ENCODE peak calls at places on chromosome 4, in nine cellular contexts. A is T-helper 2 cell, J is NCI-H774, D is PC-3, P is LoVo, U is bronchial epithelial cell, C is ELR, W is right cardiac atrium, N is AG09319. G is an unnamed sample.

GRCh38 chr4:170089743-170090666 is at the start of gene AADAT:
- DNase-seq in A (no peak), N (peak; percentile 45), U (peak; percentile 27), W (peak; percentile 90), D (peak; percentile 69), J (peak; percentile 61), P (peak; percentile 83), C (peak; percentile 87), G (peak; percentile 68)

GRCh38 chr4:174475528-174475927 is 46.8 kb downstream of the HPGD start:
- DNase-seq in P (no peak), J (no peak), D (no peak), N (no peak), C (no peak), U (no peak), A (no peak), W (no peak), G (no peak)

GRCh38 chr4:80196259-80197131 is 808 bp upstream of the PRDM8 start:
- DNase-seq in A (no peak), U (no peak), W (peak; percentile 39), J (no peak), C (no peak), N (no peak), D (no peak), P (no peak), G (no peak)

GRCh38 chr4:73735231-73735630 is 5.1 kb upstream of the CXCL8 start:
- DNase-seq in J (no peak), W (no peak), A (no peak), U (peak; percentile 63), D (peak; percentile 86), P (no peak), N (no peak), C (peak; percentile 90), G (peak; percentile 75)

GRCh38 chr4:73439445-73439844 is 3.4 kb downstream of the AFP start:
- DNase-seq in N (no peak), P (no peak), A (no peak), D (no peak), J (no peak), U (no peak), C (no peak), W (no peak), G (no peak)

GRCh38 chr4:100569196-100569595 is 51.4 kb upstream of the EMCN start:
- DNase-seq in U (no peak), W (no peak), N (no peak), A (no peak), C (no peak), P (no peak), J (no peak), D (no peak), G (no peak)

GRCh38 chr4:20454440-20455037 is 202.8 kb downstream of the SLIT2 start:
- DNase-seq in N (no peak), A (no peak), J (no peak), W (no peak), U (no peak), P (no peak), D (no peak), C (no peak), G (no peak)

GRCh38 chr4:74338792-74339333 is 26.1 kb upstream of the EREG start:
- DNase-seq in D (no peak), W (no peak), J (no peak), P (no peak), U (no peak), C (no peak), A (no peak), N (no peak), G (peak; percentile 20)

GRCh38 chr4:39469429-39470077 is 10.7 kb downstream of the LIAS start:
- DNase-seq in W (no peak), C (peak; percentile 89), J (peak; percentile 45), A (no peak), P (peak; percentile 81), D (peak; percentile 85), N (peak; percentile 64), U (peak; percentile 72), G (peak; percentile 73)

GRCh38 chr4:107034982-107035710 is 967 bp downstream of the DKK2 start:
- DNase-seq in D (no peak), C (peak; percentile 48), W (peak; percentile 57), P (no peak), A (no peak), U (no peak), J (no peak), N (no peak), G (no peak)

GRCh38 chr4:76993787-76994641 is 44.5 kb downstream of the SEPTIN11 start:
- DNase-seq in U (no peak), J (no peak), A (peak; percentile 6), P (no peak), N (no peak), W (no peak), C (no peak), D (no peak), G (no peak)

GRCh38 chr4:185304541-185304940 is 91.2 kb downstream of the LRP2BP start:
- DNase-seq in A (no peak), U (no peak), N (no peak), P (no peak), W (no peak), J (no peak), D (no peak), C (no peak), G (no peak)

GRCh38 chr4:93184093-93184492 is 644.5 kb upstream of the ATOH1 start:
- DNase-seq in U (peak; percentile 27), C (no peak), W (no peak), D (no peak), N (no peak), A (no peak), J (peak; percentile 28), P (no peak), G (no peak)

GRCh38 chr4:130479674-130480073 is 1383.7 kb downstream of the C4orf33 start:
- DNase-seq in D (no peak), U (no peak), A (no peak), J (no peak), C (no peak), P (no peak), N (no peak), W (no peak), G (no peak)

GRCh38 chr4:2859514-2859913 is 15.9 kb downstream of the ADD1 start:
- DNase-seq in A (no peak), P (no peak), J (no peak), U (no peak), C (no peak), N (no peak), D (no peak), W (no peak), G (no peak)

GRCh38 chr4:38145741-38146140 is 185.5 kb downstream of the PTTG2 start:
- DNase-seq in A (no peak), C (peak; percentile 81), P (no peak), D (peak; percentile 28), N (no peak), W (no peak), U (peak; percentile 80), J (no peak), G (peak; percentile 73)

GRCh38 chr4:6942238-6942800 is 32.7 kb downstream of the TBC1D14 start:
- DNase-seq in U (peak; percentile 92), P (no peak), D (peak; percentile 51), C (peak; percentile 95), W (no peak), N (peak; percentile 86), J (no peak), A (no peak), G (peak; percentile 92)

GRCh38 chr4:53929955-53930798 is 134.2 kb downstream of the CHIC2 start:
- DNase-seq in P (peak; percentile 71), C (peak; percentile 87), J (peak; percentile 63), U (peak; percentile 80), N (peak; percentile 71), A (peak; percentile 15), D (peak; percentile 94), W (peak; percentile 77), G (peak; percentile 74)

GRCh38 chr4:90580271-90580825 is 453.2 kb downstream of the CCSER1 start:
- DNase-seq in U (no peak), J (no peak), N (no peak), C (peak; percentile 1), P (no peak), D (no peak), W (no peak), A (no peak), G (no peak)